ENCODE peak calls at places on chromosomes 1 and 21, in four cellular contexts. V is HepG2, K is K562, A is GM12878. Y is an unnamed sample.

GRCh38 chr1:203913045-203913444 is 51.6 kb downstream of the SNRPE start:
- DNase-seq in V (no peak), K (no peak), A (no peak), Y (no peak)

GRCh38 chr1:31791131-31791858 is 24.5 kb downstream of the SPOCD1 start:
- DNase-seq in V (no peak), K (no peak), A (no peak), Y (no peak)

GRCh38 chr1:43932786-43933385 is 715 bp upstream of the ARTN start:
- DNase-seq in V (no peak), K (no peak), A (no peak), Y (no peak)

GRCh38 chr1:150295476-150295875 is 1.8 kb downstream of the MRPS21 start:
- DNase-seq in V (no peak), K (no peak), A (no peak), Y (no peak)

GRCh38 chr1:234920136-234920842 is 208.3 kb downstream of the TOMM20 start:
- DNase-seq in V (no peak), K (no peak), A (no peak), Y (no peak)

GRCh38 chr1:84769636-84770035 is 79.4 kb upstream of the SSX2IP start:
- DNase-seq in V (no peak), K (no peak), A (no peak), Y (no peak)

GRCh38 chr1:159008744-159009188 is 941 bp upstream of the IFI16 start:
- DNase-seq in V (no peak), K (no peak), A (peak), Y (no peak)

GRCh38 chr1:9689971-9690381 is 38.4 kb downstream of the PIK3CD start:
- DNase-seq in V (no peak), K (peak), A (no peak), Y (peak)

GRCh38 chr1:43008106-43008424 is 49.4 kb upstream of the SLC2A1 start:
- DNase-seq in V (no peak), K (no peak), A (no peak), Y (no peak)

GRCh38 chr1:42941640-42942330 is 16.9 kb downstream of the SLC2A1 start:
- DNase-seq in V (no peak), K (peak), A (no peak), Y (no peak)

GRCh38 chr21:45505416-45506021 is 36.7 kb downstream of the SLC19A1 start:
- DNase-seq in V (no peak), K (no peak), A (no peak), Y (no peak)

GRCh38 chr1:92845908-92846307 is 14.1 kb downstream of the RPL5 start:
- DNase-seq in V (no peak), K (no peak), A (no peak), Y (no peak)

GRCh38 chr1:43968348-43968948 is 1.4 kb upstream of the DPH2 start:
- DNase-seq in V (no peak), K (peak), A (no peak), Y (no peak)

GRCh38 chr1:238624786-238625185 is 734.1 kb upstream of the ZP4 start:
- DNase-seq in V (no peak), K (no peak), A (no peak), Y (no peak)

GRCh38 chr1:236176337-236177336 is 34.3 kb downstream of the GPR137B start:
- DNase-seq in V (no peak), K (no peak), A (no peak), Y (no peak)

GRCh38 chr1:168368131-168368530 is 87.5 kb downstream of the TBX19 start:
- DNase-seq in V (peak), K (no peak), A (no peak), Y (no peak)

GRCh38 chr1:28579374-28579773 is 12.7 kb upstream of the RAB42 start:
- DNase-seq in V (no peak), K (no peak), A (no peak), Y (no peak)

GRCh38 chr1:78607334-78607927 is 12.8 kb upstream of the IFI44L start:
- DNase-seq in V (no peak), K (no peak), A (no peak), Y (peak)

GRCh38 chr1:240101306-240101705 is 9.6 kb downstream of the FMN2 start:
- DNase-seq in V (no peak), K (no peak), A (no peak), Y (no peak)

GRCh38 chr1:235304549-235305451 is 23.2 kb downstream of the ARID4B start:
- DNase-seq in V (no peak), K (no peak), A (no peak), Y (no peak)

GRCh38 chr1:181161170-181161870 is 72.8 kb downstream of the IER5 start:
- DNase-seq in V (no peak), K (no peak), A (no peak), Y (no peak)

GRCh38 chr21:29462475-29462874 is 163.8 kb downstream of the BACH1 start:
- DNase-seq in V (no peak), K (no peak), A (peak), Y (no peak)

GRCh38 chr1:100810360-100810759 is 84.3 kb downstream of the EXTL2 start:
- DNase-seq in V (no peak), K (no peak), A (no peak), Y (no peak)

GRCh38 chr1:236149696-236150228 is 7.4 kb downstream of the GPR137B start:
- DNase-seq in V (no peak), K (no peak), A (no peak), Y (no peak)

GRCh38 chr1:921011-921837 is 2.5 kb upstream of the SAMD11 start:
- DNase-seq in V (peak), K (peak), A (no peak), Y (peak)

GRCh38 chr1:116820362-116820761 is 66.1 kb downstream of the CD2 start:
- DNase-seq in V (no peak), K (no peak), A (no peak), Y (no peak)

GRCh38 chr1:7224644-7225043 is 439.4 kb downstream of the CAMTA1 start:
- DNase-seq in V (no peak), K (no peak), A (no peak), Y (no peak)

GRCh38 chr1:94202241-94202640 is 35.1 kb downstream of the ARHGAP29 start:
- DNase-seq in V (no peak), K (no peak), A (no peak), Y (no peak)

GRCh38 chr1:162088281-162088969 is 18.9 kb downstream of the NOS1AP start:
- DNase-seq in V (no peak), K (no peak), A (no peak), Y (no peak)

GRCh38 chr1:76867342-76868130 is at the start of gene ST6GALNAC5:
- DNase-seq in V (no peak), K (no peak), A (no peak), Y (peak)

GRCh38 chr1:77126309-77126708 is 92.9 kb downstream of the PIGK start:
- DNase-seq in V (peak), K (peak), A (no peak), Y (peak)

GRCh38 chr1:116855220-116855619 is 54.5 kb upstream of the PTGFRN start:
- DNase-seq in V (no peak), K (no peak), A (no peak), Y (no peak)

GRCh38 chr1:230753586-230754251 is 6.5 kb downstream of the CAPN9 start:
- DNase-seq in V (peak), K (peak), A (no peak), Y (peak)

GRCh38 chr1:154453577-154454352 is 48.3 kb upstream of the TDRD10 start:
- DNase-seq in V (peak), K (no peak), A (no peak), Y (no peak)
- TF ChIP-seq TARDBP in V (no peak), K (no peak), A (no peak), Y (no peak)

DNA sequence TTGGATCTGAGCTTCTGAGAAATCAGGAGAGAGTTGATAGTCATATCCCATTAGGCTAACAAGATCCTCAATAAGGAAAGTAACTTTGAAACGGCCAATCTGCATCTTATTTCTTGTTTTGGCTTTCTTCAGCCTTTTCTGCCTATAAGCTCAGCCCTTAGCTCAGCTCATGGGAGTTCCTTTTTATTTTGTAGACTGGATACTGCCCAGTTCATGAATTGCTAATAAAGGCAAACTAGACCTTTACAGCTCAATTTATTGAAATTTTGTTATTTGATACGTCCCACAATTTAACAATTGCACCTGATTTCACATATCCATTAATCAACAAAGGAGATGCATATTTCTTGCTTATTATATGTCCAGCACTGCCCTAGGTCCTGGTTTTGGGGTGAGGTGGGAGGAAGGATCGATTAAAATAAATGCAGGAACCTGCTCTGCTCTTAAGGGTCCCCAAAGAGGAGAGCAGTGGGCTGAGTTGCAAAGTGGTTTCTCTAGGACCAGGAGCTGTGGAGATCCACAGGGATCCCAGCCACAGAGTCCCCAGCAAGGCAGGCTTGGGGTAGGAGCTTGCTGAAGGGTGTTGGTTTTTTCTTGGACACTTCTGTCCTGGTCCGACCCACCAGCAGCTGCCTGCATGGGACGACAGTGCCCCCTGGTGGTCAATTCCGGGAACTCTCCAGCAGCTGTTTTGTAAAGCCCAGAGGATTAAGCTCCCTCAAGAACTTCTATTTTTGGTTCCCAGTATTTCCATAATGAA is 22.9 kb downstream of the NENF start:
- DNase-seq in V (peak), K (peak), A (no peak), Y (peak)
- TF ChIP-seq TARDBP in V (no peak), K (no peak), A (no peak), Y (no peak)

DNA sequence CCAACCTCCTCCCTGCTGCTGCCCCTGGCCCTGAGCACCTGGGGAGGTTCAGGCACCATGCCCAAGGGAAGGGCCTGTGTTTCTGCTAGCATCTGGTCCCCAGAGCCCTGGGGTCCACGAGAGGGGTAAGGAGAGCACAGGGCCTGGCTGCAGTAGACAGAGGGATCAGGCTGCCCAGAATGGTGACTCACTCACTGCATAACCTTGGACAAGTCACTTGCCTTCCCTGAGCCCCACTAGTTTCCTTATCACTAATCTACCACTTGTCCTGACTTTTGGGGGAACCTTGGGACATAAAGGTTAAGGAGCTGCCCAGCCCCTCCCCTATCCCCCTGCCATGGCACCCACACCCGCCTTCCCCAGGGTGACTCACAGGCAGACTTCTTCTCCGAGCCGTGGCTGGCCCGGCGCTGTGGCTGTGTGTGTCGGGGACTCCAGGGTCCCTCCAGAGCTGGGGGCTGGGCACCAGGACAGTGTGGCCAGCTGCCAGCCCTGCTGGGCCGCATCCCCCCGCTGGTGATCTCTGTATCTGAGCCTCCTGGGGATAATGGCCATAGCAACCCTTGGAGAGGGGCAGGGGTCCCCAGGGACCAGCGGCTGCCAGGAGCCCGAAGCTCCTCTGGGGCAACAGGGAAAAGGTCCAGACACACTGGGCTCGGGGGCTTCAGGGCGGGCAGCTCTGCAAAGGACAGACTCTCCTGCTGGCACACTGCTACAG is 4.0 kb downstream of the ARHGEF19 start:
- DNase-seq in V (no peak), K (no peak), A (no peak), Y (no peak)
- TF ChIP-seq TARDBP in V (no peak), K (no peak), A (no peak), Y (no peak)

GRCh38 chr1:45375104-45376090 is 35.2 kb upstream of the MUTYH start:
- DNase-seq in V (no peak), K (no peak), A (no peak), Y (no peak)
- TF ChIP-seq TARDBP in V (no peak), K (no peak), A (no peak), Y (no peak)

GRCh38 chr1:218394416-218394815 is 49.3 kb downstream of the TGFB2 start:
- DNase-seq in V (no peak), K (no peak), A (no peak), Y (no peak)

GRCh38 chr1:218392717-218393116 is 47.6 kb downstream of the TGFB2 start:
- DNase-seq in V (no peak), K (no peak), A (no peak), Y (no peak)

GRCh38 chr1:218394989-218395388 is 49.9 kb downstream of the TGFB2 start:
- DNase-seq in V (no peak), K (no peak), A (no peak), Y (no peak)

GRCh38 chr1:218395916-218396315 is 50.8 kb downstream of the TGFB2 start:
- DNase-seq in V (no peak), K (no peak), A (no peak), Y (no peak)

GRCh38 chr1:218390625-218391024 is 45.5 kb downstream of the TGFB2 start:
- DNase-seq in V (no peak), K (no peak), A (no peak), Y (no peak)
- TF ChIP-seq TARDBP in V (no peak), K (no peak), A (no peak), Y (no peak)

DNA sequence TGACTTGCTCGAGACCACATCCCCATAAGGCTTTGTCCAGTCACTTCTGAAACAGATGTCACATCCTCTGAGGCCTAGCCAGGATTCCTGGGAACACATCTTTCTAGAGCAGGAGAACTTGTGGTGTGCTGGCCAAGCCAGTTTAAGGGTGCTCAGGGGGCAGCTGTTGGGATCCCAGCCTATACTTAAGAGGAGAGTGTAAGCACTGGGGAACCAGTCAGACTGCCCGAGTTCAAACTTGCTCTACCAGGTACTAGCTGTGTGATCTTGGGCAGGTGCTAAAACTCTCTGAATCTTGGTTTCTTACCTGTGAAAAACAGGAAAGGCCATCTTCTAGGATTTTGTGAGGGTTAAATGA is 15.6 kb upstream of the LY9 start:
- DNase-seq in V (no peak), K (no peak), A (no peak), Y (no peak)
- TF ChIP-seq TARDBP in V (no peak), K (no peak), A (no peak), Y (no peak)

DNA sequence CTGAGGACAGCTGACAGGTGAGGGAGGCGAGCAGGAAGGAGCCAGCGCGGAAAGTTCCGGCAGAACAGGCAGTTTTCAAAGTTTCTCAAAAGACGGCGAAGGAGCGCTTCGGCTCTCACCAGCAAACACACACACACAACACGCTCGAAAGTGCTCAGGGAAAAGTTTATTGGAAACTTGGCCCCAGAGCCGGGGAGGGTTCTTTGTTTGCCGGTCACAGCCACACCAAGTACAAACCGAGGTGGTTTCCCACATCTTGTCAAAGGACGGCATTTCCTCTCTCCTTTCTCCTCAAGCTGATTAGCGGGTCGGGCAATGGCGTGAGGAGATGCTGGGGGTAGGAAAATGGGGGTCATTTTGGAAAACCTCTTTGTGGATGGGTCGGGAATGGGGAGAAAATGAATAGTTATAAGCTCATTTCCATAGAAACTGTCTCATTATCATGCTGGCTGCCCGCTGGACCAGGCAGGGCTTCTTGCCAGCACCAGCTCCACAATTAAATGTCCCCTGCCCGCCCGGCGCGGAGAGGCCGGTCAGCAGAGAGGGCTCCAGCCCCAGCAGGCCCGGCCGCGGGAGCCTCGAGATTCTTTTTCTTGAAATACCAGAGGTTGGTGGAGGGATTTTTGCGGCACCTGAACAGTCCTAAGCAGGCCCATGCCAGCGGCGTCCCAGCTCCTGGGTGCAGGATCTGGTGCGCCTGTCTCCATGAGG is 92.3 kb downstream of the PRDM16 start:
- DNase-seq in V (no peak), K (no peak), A (no peak), Y (no peak)
- TF ChIP-seq TARDBP in V (no peak), K (no peak), A (no peak), Y (no peak)

GRCh38 chr1:189212606-189213005 is 1265.1 kb downstream of the BRINP3 start:
- DNase-seq in V (no peak), K (peak), A (no peak), Y (no peak)

GRCh38 chr1:189211742-189212141 is 1265.9 kb downstream of the BRINP3 start:
- DNase-seq in V (no peak), K (no peak), A (no peak), Y (no peak)

GRCh38 chr1:189205863-189206262 is 1271.8 kb downstream of the BRINP3 start:
- DNase-seq in V (no peak), K (no peak), A (no peak), Y (no peak)

DNA sequence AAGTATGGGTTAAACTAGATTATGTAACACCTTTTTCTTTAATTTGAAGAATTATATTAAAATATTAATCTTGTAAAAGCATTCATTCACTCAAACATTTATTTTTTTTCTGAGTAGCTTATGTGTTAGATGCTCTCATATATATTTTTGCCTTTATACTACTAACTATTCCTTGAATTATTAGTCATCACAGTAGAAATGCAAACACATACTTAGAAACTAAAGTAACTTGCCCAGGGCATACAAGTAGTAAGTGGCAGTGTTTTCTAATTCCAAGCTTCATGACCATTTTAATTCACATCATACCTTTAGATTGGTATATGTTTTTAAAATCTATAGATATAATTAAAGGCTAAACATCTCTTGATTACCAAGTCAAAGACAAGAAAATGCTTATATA is 1271.0 kb downstream of the BRINP3 start:
- DNase-seq in V (no peak), K (no peak), A (no peak), Y (no peak)
- TF ChIP-seq TARDBP in V (no peak), K (no peak), A (no peak), Y (no peak)

GRCh38 chr1:192516776-192517297 is 58.7 kb upstream of the RGS1 start:
- DNase-seq in V (no peak), K (no peak), A (peak), Y (no peak)
- TF ChIP-seq TARDBP in V (no peak), K (no peak), A (no peak), Y (no peak)